ENCODE peak calls at places on chromosomes 5 and 9, in seven cellular contexts. One of them, this sample, is unnamed.

GRCh38 chr9:87505869-87506678 is 8.4 kb downstream of the DAPK1 start:
- ATAC-seq in activated CD8-positive, alpha-beta T cell treated with anti-CD3 and anti-CD28 coated beads, Interleukin-2, amount 10 ng/mL, durations not matched to agents 7 days and 5 days: no peak
- ATAC-seq in GM12878: no peak
- ATAC-seq in activated naive CD8-positive, alpha-beta T cell treated with anti-CD3 and anti-CD28 coated beads, Interleukin-2, amount 50 U/mL, for 24 hours: no peak
- ATAC-seq in A549: peak; percentile 42
- ATAC-seq in stimulated activated naive B cell treated with anti-CD40 and anti-IgM and Interleukin-4, amounts not matched to agents 10 μg/mL and 1 μg/mL and 100 μg/mL, for 72 hours: no peak
- ATAC-seq in psoas muscle: no peak
- ATAC-seq in this sample: no peak

GRCh38 chr9:117081641-117082317 is 333.1 kb downstream of the ASTN2 start:
- ATAC-seq in activated CD8-positive, alpha-beta T cell treated with anti-CD3 and anti-CD28 coated beads, Interleukin-2, amount 10 ng/mL, durations not matched to agents 7 days and 5 days: no peak
- ATAC-seq in GM12878: peak; percentile 44
- ATAC-seq in activated naive CD8-positive, alpha-beta T cell treated with anti-CD3 and anti-CD28 coated beads, Interleukin-2, amount 50 U/mL, for 24 hours: no peak
- ATAC-seq in A549: no peak
- ATAC-seq in stimulated activated naive B cell treated with anti-CD40 and anti-IgM and Interleukin-4, amounts not matched to agents 10 μg/mL and 1 μg/mL and 100 μg/mL, for 72 hours: no peak
- ATAC-seq in psoas muscle: peak; percentile 42
- ATAC-seq in this sample: no peak

GRCh38 chr5:32462618-32463017 is 18.1 kb upstream of the ZFR start:
- ATAC-seq in activated CD8-positive, alpha-beta T cell treated with anti-CD3 and anti-CD28 coated beads, Interleukin-2, amount 10 ng/mL, durations not matched to agents 7 days and 5 days: no peak
- ATAC-seq in GM12878: no peak
- ATAC-seq in activated naive CD8-positive, alpha-beta T cell treated with anti-CD3 and anti-CD28 coated beads, Interleukin-2, amount 50 U/mL, for 24 hours: peak; percentile 100
- ATAC-seq in A549: peak; percentile 74
- ATAC-seq in stimulated activated naive B cell treated with anti-CD40 and anti-IgM and Interleukin-4, amounts not matched to agents 10 μg/mL and 1 μg/mL and 100 μg/mL, for 72 hours: peak; percentile 43
- ATAC-seq in psoas muscle: no peak
- ATAC-seq in this sample: peak; percentile 58

GRCh38 chr9:13173553-13173952 is 105.9 kb downstream of the MPDZ start:
- ATAC-seq in activated CD8-positive, alpha-beta T cell treated with anti-CD3 and anti-CD28 coated beads, Interleukin-2, amount 10 ng/mL, durations not matched to agents 7 days and 5 days: no peak
- ATAC-seq in GM12878: no peak
- ATAC-seq in activated naive CD8-positive, alpha-beta T cell treated with anti-CD3 and anti-CD28 coated beads, Interleukin-2, amount 50 U/mL, for 24 hours: no peak
- ATAC-seq in A549: no peak
- ATAC-seq in stimulated activated naive B cell treated with anti-CD40 and anti-IgM and Interleukin-4, amounts not matched to agents 10 μg/mL and 1 μg/mL and 100 μg/mL, for 72 hours: no peak
- ATAC-seq in psoas muscle: no peak
- ATAC-seq in this sample: no peak

GRCh38 chr9:32344551-32345182 is 39.8 kb upstream of the ACO1 start:
- ATAC-seq in activated CD8-positive, alpha-beta T cell treated with anti-CD3 and anti-CD28 coated beads, Interleukin-2, amount 10 ng/mL, durations not matched to agents 7 days and 5 days: peak; percentile 74
- ATAC-seq in GM12878: peak; percentile 63
- ATAC-seq in activated naive CD8-positive, alpha-beta T cell treated with anti-CD3 and anti-CD28 coated beads, Interleukin-2, amount 50 U/mL, for 24 hours: no peak
- ATAC-seq in A549: no peak
- ATAC-seq in stimulated activated naive B cell treated with anti-CD40 and anti-IgM and Interleukin-4, amounts not matched to agents 10 μg/mL and 1 μg/mL and 100 μg/mL, for 72 hours: no peak
- ATAC-seq in psoas muscle: no peak
- ATAC-seq in this sample: peak; percentile 30

GRCh38 chr9:129686736-129687135 is 21.3 kb downstream of the PRRX2 start:
- ATAC-seq in activated CD8-positive, alpha-beta T cell treated with anti-CD3 and anti-CD28 coated beads, Interleukin-2, amount 10 ng/mL, durations not matched to agents 7 days and 5 days: no peak
- ATAC-seq in GM12878: no peak
- ATAC-seq in activated naive CD8-positive, alpha-beta T cell treated with anti-CD3 and anti-CD28 coated beads, Interleukin-2, amount 50 U/mL, for 24 hours: no peak
- ATAC-seq in A549: no peak
- ATAC-seq in stimulated activated naive B cell treated with anti-CD40 and anti-IgM and Interleukin-4, amounts not matched to agents 10 μg/mL and 1 μg/mL and 100 μg/mL, for 72 hours: no peak
- ATAC-seq in psoas muscle: no peak
- ATAC-seq in this sample: no peak

GRCh38 chr9:114072181-114073140 is 5.6 kb downstream of the AMBP start:
- ATAC-seq in activated CD8-positive, alpha-beta T cell treated with anti-CD3 and anti-CD28 coated beads, Interleukin-2, amount 10 ng/mL, durations not matched to agents 7 days and 5 days: no peak
- ATAC-seq in GM12878: no peak
- ATAC-seq in activated naive CD8-positive, alpha-beta T cell treated with anti-CD3 and anti-CD28 coated beads, Interleukin-2, amount 50 U/mL, for 24 hours: no peak
- ATAC-seq in A549: peak; percentile 19
- ATAC-seq in stimulated activated naive B cell treated with anti-CD40 and anti-IgM and Interleukin-4, amounts not matched to agents 10 μg/mL and 1 μg/mL and 100 μg/mL, for 72 hours: no peak
- ATAC-seq in psoas muscle: peak; percentile 71
- ATAC-seq in this sample: no peak

GRCh38 chr5:158020555-158021418 is 161.8 kb upstream of the CLINT1 start:
- ATAC-seq in activated CD8-positive, alpha-beta T cell treated with anti-CD3 and anti-CD28 coated beads, Interleukin-2, amount 10 ng/mL, durations not matched to agents 7 days and 5 days: no peak
- ATAC-seq in GM12878: no peak
- ATAC-seq in activated naive CD8-positive, alpha-beta T cell treated with anti-CD3 and anti-CD28 coated beads, Interleukin-2, amount 50 U/mL, for 24 hours: no peak
- ATAC-seq in A549: no peak
- ATAC-seq in stimulated activated naive B cell treated with anti-CD40 and anti-IgM and Interleukin-4, amounts not matched to agents 10 μg/mL and 1 μg/mL and 100 μg/mL, for 72 hours: no peak
- ATAC-seq in psoas muscle: no peak
- ATAC-seq in this sample: no peak

GRCh38 chr5:143446535-143447226 is 43.2 kb upstream of the NR3C1 start:
- ATAC-seq in activated CD8-positive, alpha-beta T cell treated with anti-CD3 and anti-CD28 coated beads, Interleukin-2, amount 10 ng/mL, durations not matched to agents 7 days and 5 days: no peak
- ATAC-seq in GM12878: peak; percentile 87
- ATAC-seq in activated naive CD8-positive, alpha-beta T cell treated with anti-CD3 and anti-CD28 coated beads, Interleukin-2, amount 50 U/mL, for 24 hours: peak; percentile 65
- ATAC-seq in A549: no peak
- ATAC-seq in stimulated activated naive B cell treated with anti-CD40 and anti-IgM and Interleukin-4, amounts not matched to agents 10 μg/mL and 1 μg/mL and 100 μg/mL, for 72 hours: peak; percentile 81
- ATAC-seq in psoas muscle: no peak
- ATAC-seq in this sample: no peak

GRCh38 chr5:173706700-173707099 is 90.2 kb upstream of the BOD1 start:
- ATAC-seq in activated CD8-positive, alpha-beta T cell treated with anti-CD3 and anti-CD28 coated beads, Interleukin-2, amount 10 ng/mL, durations not matched to agents 7 days and 5 days: no peak
- ATAC-seq in GM12878: no peak
- ATAC-seq in activated naive CD8-positive, alpha-beta T cell treated with anti-CD3 and anti-CD28 coated beads, Interleukin-2, amount 50 U/mL, for 24 hours: no peak
- ATAC-seq in A549: no peak
- ATAC-seq in stimulated activated naive B cell treated with anti-CD40 and anti-IgM and Interleukin-4, amounts not matched to agents 10 μg/mL and 1 μg/mL and 100 μg/mL, for 72 hours: no peak
- ATAC-seq in psoas muscle: no peak
- ATAC-seq in this sample: no peak

GRCh38 chr5:132372122-132372521 is 2.6 kb downstream of the SLC22A5 start:
- ATAC-seq in activated CD8-positive, alpha-beta T cell treated with anti-CD3 and anti-CD28 coated beads, Interleukin-2, amount 10 ng/mL, durations not matched to agents 7 days and 5 days: no peak
- ATAC-seq in GM12878: no peak
- ATAC-seq in activated naive CD8-positive, alpha-beta T cell treated with anti-CD3 and anti-CD28 coated beads, Interleukin-2, amount 50 U/mL, for 24 hours: no peak
- ATAC-seq in A549: no peak
- ATAC-seq in stimulated activated naive B cell treated with anti-CD40 and anti-IgM and Interleukin-4, amounts not matched to agents 10 μg/mL and 1 μg/mL and 100 μg/mL, for 72 hours: no peak
- ATAC-seq in psoas muscle: no peak
- ATAC-seq in this sample: no peak

GRCh38 chr5:149780043-149780737 is 50.1 kb downstream of the PPARGC1B start:
- ATAC-seq in activated CD8-positive, alpha-beta T cell treated with anti-CD3 and anti-CD28 coated beads, Interleukin-2, amount 10 ng/mL, durations not matched to agents 7 days and 5 days: no peak
- ATAC-seq in GM12878: peak; percentile 1
- ATAC-seq in activated naive CD8-positive, alpha-beta T cell treated with anti-CD3 and anti-CD28 coated beads, Interleukin-2, amount 50 U/mL, for 24 hours: no peak
- ATAC-seq in A549: no peak
- ATAC-seq in stimulated activated naive B cell treated with anti-CD40 and anti-IgM and Interleukin-4, amounts not matched to agents 10 μg/mL and 1 μg/mL and 100 μg/mL, for 72 hours: no peak
- ATAC-seq in psoas muscle: peak; percentile 80
- ATAC-seq in this sample: no peak

GRCh38 chr5:68875351-68875750 is 218.5 kb upstream of the SLC30A5 start:
- ATAC-seq in activated CD8-positive, alpha-beta T cell treated with anti-CD3 and anti-CD28 coated beads, Interleukin-2, amount 10 ng/mL, durations not matched to agents 7 days and 5 days: peak; percentile 47
- ATAC-seq in GM12878: no peak
- ATAC-seq in activated naive CD8-positive, alpha-beta T cell treated with anti-CD3 and anti-CD28 coated beads, Interleukin-2, amount 50 U/mL, for 24 hours: no peak
- ATAC-seq in A549: no peak
- ATAC-seq in stimulated activated naive B cell treated with anti-CD40 and anti-IgM and Interleukin-4, amounts not matched to agents 10 μg/mL and 1 μg/mL and 100 μg/mL, for 72 hours: no peak
- ATAC-seq in psoas muscle: no peak
- ATAC-seq in this sample: no peak

GRCh38 chr5:36403601-36404311 is 102.1 kb upstream of the RANBP3L start:
- ATAC-seq in activated CD8-positive, alpha-beta T cell treated with anti-CD3 and anti-CD28 coated beads, Interleukin-2, amount 10 ng/mL, durations not matched to agents 7 days and 5 days: no peak
- ATAC-seq in GM12878: no peak
- ATAC-seq in activated naive CD8-positive, alpha-beta T cell treated with anti-CD3 and anti-CD28 coated beads, Interleukin-2, amount 50 U/mL, for 24 hours: no peak
- ATAC-seq in A549: no peak
- ATAC-seq in stimulated activated naive B cell treated with anti-CD40 and anti-IgM and Interleukin-4, amounts not matched to agents 10 μg/mL and 1 μg/mL and 100 μg/mL, for 72 hours: peak; percentile 68
- ATAC-seq in psoas muscle: peak; percentile 44
- ATAC-seq in this sample: no peak

GRCh38 chr9:1173211-1173610 is 123.1 kb downstream of the DMRT2 start:
- ATAC-seq in activated CD8-positive, alpha-beta T cell treated with anti-CD3 and anti-CD28 coated beads, Interleukin-2, amount 10 ng/mL, durations not matched to agents 7 days and 5 days: no peak
- ATAC-seq in GM12878: no peak
- ATAC-seq in activated naive CD8-positive, alpha-beta T cell treated with anti-CD3 and anti-CD28 coated beads, Interleukin-2, amount 50 U/mL, for 24 hours: no peak
- ATAC-seq in A549: no peak
- ATAC-seq in stimulated activated naive B cell treated with anti-CD40 and anti-IgM and Interleukin-4, amounts not matched to agents 10 μg/mL and 1 μg/mL and 100 μg/mL, for 72 hours: no peak
- ATAC-seq in psoas muscle: no peak
- ATAC-seq in this sample: no peak

GRCh38 chr5:10668697-10669096 is 92.3 kb downstream of the DAP start:
- ATAC-seq in activated CD8-positive, alpha-beta T cell treated with anti-CD3 and anti-CD28 coated beads, Interleukin-2, amount 10 ng/mL, durations not matched to agents 7 days and 5 days: no peak
- ATAC-seq in GM12878: no peak
- ATAC-seq in activated naive CD8-positive, alpha-beta T cell treated with anti-CD3 and anti-CD28 coated beads, Interleukin-2, amount 50 U/mL, for 24 hours: no peak
- ATAC-seq in A549: no peak
- ATAC-seq in stimulated activated naive B cell treated with anti-CD40 and anti-IgM and Interleukin-4, amounts not matched to agents 10 μg/mL and 1 μg/mL and 100 μg/mL, for 72 hours: no peak
- ATAC-seq in psoas muscle: no peak
- ATAC-seq in this sample: no peak

GRCh38 chr9:100428871-100429654 is 2.1 kb downstream of the MSANTD3 start:
- ATAC-seq in activated CD8-positive, alpha-beta T cell treated with anti-CD3 and anti-CD28 coated beads, Interleukin-2, amount 10 ng/mL, durations not matched to agents 7 days and 5 days: no peak
- ATAC-seq in GM12878: no peak
- ATAC-seq in activated naive CD8-positive, alpha-beta T cell treated with anti-CD3 and anti-CD28 coated beads, Interleukin-2, amount 50 U/mL, for 24 hours: no peak
- ATAC-seq in A549: peak; percentile 85
- ATAC-seq in stimulated activated naive B cell treated with anti-CD40 and anti-IgM and Interleukin-4, amounts not matched to agents 10 μg/mL and 1 μg/mL and 100 μg/mL, for 72 hours: no peak
- ATAC-seq in psoas muscle: peak; percentile 64
- ATAC-seq in this sample: peak; percentile 83

GRCh38 chr5:167577616-167578015 is 713.8 kb upstream of the WWC1 start:
- ATAC-seq in activated CD8-positive, alpha-beta T cell treated with anti-CD3 and anti-CD28 coated beads, Interleukin-2, amount 10 ng/mL, durations not matched to agents 7 days and 5 days: no peak
- ATAC-seq in GM12878: no peak
- ATAC-seq in activated naive CD8-positive, alpha-beta T cell treated with anti-CD3 and anti-CD28 coated beads, Interleukin-2, amount 50 U/mL, for 24 hours: no peak
- ATAC-seq in A549: no peak
- ATAC-seq in stimulated activated naive B cell treated with anti-CD40 and anti-IgM and Interleukin-4, amounts not matched to agents 10 μg/mL and 1 μg/mL and 100 μg/mL, for 72 hours: no peak
- ATAC-seq in psoas muscle: no peak
- ATAC-seq in this sample: no peak

GRCh38 chr5:73299017-73299630 is 126.1 kb downstream of the TMEM174 start:
- ATAC-seq in activated CD8-positive, alpha-beta T cell treated with anti-CD3 and anti-CD28 coated beads, Interleukin-2, amount 10 ng/mL, durations not matched to agents 7 days and 5 days: no peak
- ATAC-seq in GM12878: no peak
- ATAC-seq in activated naive CD8-positive, alpha-beta T cell treated with anti-CD3 and anti-CD28 coated beads, Interleukin-2, amount 50 U/mL, for 24 hours: no peak
- ATAC-seq in A549: no peak
- ATAC-seq in stimulated activated naive B cell treated with anti-CD40 and anti-IgM and Interleukin-4, amounts not matched to agents 10 μg/mL and 1 μg/mL and 100 μg/mL, for 72 hours: no peak
- ATAC-seq in psoas muscle: peak; percentile 65
- ATAC-seq in this sample: peak; percentile 54

GRCh38 chr5:151618907-151619306 is 27.8 kb upstream of the FAT2 start:
- ATAC-seq in activated CD8-positive, alpha-beta T cell treated with anti-CD3 and anti-CD28 coated beads, Interleukin-2, amount 10 ng/mL, durations not matched to agents 7 days and 5 days: no peak
- ATAC-seq in GM12878: peak; percentile 50
- ATAC-seq in activated naive CD8-positive, alpha-beta T cell treated with anti-CD3 and anti-CD28 coated beads, Interleukin-2, amount 50 U/mL, for 24 hours: no peak
- ATAC-seq in A549: no peak
- ATAC-seq in stimulated activated naive B cell treated with anti-CD40 and anti-IgM and Interleukin-4, amounts not matched to agents 10 μg/mL and 1 μg/mL and 100 μg/mL, for 72 hours: no peak
- ATAC-seq in psoas muscle: no peak
- ATAC-seq in this sample: no peak

GRCh38 chr9:91106415-91106814 is 255.3 kb downstream of the AUH start:
- ATAC-seq in activated CD8-positive, alpha-beta T cell treated with anti-CD3 and anti-CD28 coated beads, Interleukin-2, amount 10 ng/mL, durations not matched to agents 7 days and 5 days: no peak
- ATAC-seq in GM12878: no peak
- ATAC-seq in activated naive CD8-positive, alpha-beta T cell treated with anti-CD3 and anti-CD28 coated beads, Interleukin-2, amount 50 U/mL, for 24 hours: no peak
- ATAC-seq in A549: no peak
- ATAC-seq in stimulated activated naive B cell treated with anti-CD40 and anti-IgM and Interleukin-4, amounts not matched to agents 10 μg/mL and 1 μg/mL and 100 μg/mL, for 72 hours: no peak
- ATAC-seq in psoas muscle: no peak
- ATAC-seq in this sample: no peak

GRCh38 chr9:3689555-3689954 is 163.8 kb upstream of the RFX3 start:
- ATAC-seq in activated CD8-positive, alpha-beta T cell treated with anti-CD3 and anti-CD28 coated beads, Interleukin-2, amount 10 ng/mL, durations not matched to agents 7 days and 5 days: no peak
- ATAC-seq in GM12878: no peak
- ATAC-seq in activated naive CD8-positive, alpha-beta T cell treated with anti-CD3 and anti-CD28 coated beads, Interleukin-2, amount 50 U/mL, for 24 hours: no peak
- ATAC-seq in A549: no peak
- ATAC-seq in stimulated activated naive B cell treated with anti-CD40 and anti-IgM and Interleukin-4, amounts not matched to agents 10 μg/mL and 1 μg/mL and 100 μg/mL, for 72 hours: no peak
- ATAC-seq in psoas muscle: no peak
- ATAC-seq in this sample: no peak

GRCh38 chr5:123434796-123435195 is 11.6 kb upstream of the CEP120 start:
- ATAC-seq in activated CD8-positive, alpha-beta T cell treated with anti-CD3 and anti-CD28 coated beads, Interleukin-2, amount 10 ng/mL, durations not matched to agents 7 days and 5 days: no peak
- ATAC-seq in GM12878: no peak
- ATAC-seq in activated naive CD8-positive, alpha-beta T cell treated with anti-CD3 and anti-CD28 coated beads, Interleukin-2, amount 50 U/mL, for 24 hours: no peak
- ATAC-seq in A549: no peak
- ATAC-seq in stimulated activated naive B cell treated with anti-CD40 and anti-IgM and Interleukin-4, amounts not matched to agents 10 μg/mL and 1 μg/mL and 100 μg/mL, for 72 hours: no peak
- ATAC-seq in psoas muscle: no peak
- ATAC-seq in this sample: no peak

GRCh38 chr9:69371001-69371400 is 46.0 kb downstream of the ENTREP1 start:
- ATAC-seq in activated CD8-positive, alpha-beta T cell treated with anti-CD3 and anti-CD28 coated beads, Interleukin-2, amount 10 ng/mL, durations not matched to agents 7 days and 5 days: no peak
- ATAC-seq in GM12878: no peak
- ATAC-seq in activated naive CD8-positive, alpha-beta T cell treated with anti-CD3 and anti-CD28 coated beads, Interleukin-2, amount 50 U/mL, for 24 hours: no peak
- ATAC-seq in A549: no peak
- ATAC-seq in stimulated activated naive B cell treated with anti-CD40 and anti-IgM and Interleukin-4, amounts not matched to agents 10 μg/mL and 1 μg/mL and 100 μg/mL, for 72 hours: no peak
- ATAC-seq in psoas muscle: no peak
- ATAC-seq in this sample: no peak